ENCODE peak calls at places on chromosomes 1 and 21, in eight cellular contexts. One of them, this sample, is unnamed.
A peak's percentile ranks its signal among the peaks of the same experiment; 100 is the strongest.

GRCh38 chr21:32653326-32653901 is 41.2 kb upstream of the CFAP298 start:
- DNase-seq in caudate nucleus: no peak
- DNase-seq in brain microvascular endothelial cell: peak; percentile 2
- DNase-seq in body of pancreas: peak; percentile 32
- DNase-seq in GM23338: peak; percentile 67
- DNase-seq in CD8-positive, alpha-beta memory T cell: no peak
- DNase-seq in uterus: no peak
- DNase-seq in ascending aorta: no peak
- DNase-seq in this sample: no peak

GRCh38 chr1:147073062-147073432 is 99.2 kb downstream of the PRKAB2 start:
- DNase-seq in body of pancreas: no peak
- DNase-seq in ascending aorta: no peak
- DNase-seq in caudate nucleus: no peak
- DNase-seq in CD8-positive, alpha-beta memory T cell: no peak
- DNase-seq in uterus: no peak
- DNase-seq in brain microvascular endothelial cell: no peak
- DNase-seq in GM23338: peak; percentile 61
- DNase-seq in this sample: no peak

GRCh38 chr1:164824542-164824941 is 265.6 kb downstream of the PBX1 start:
- DNase-seq in caudate nucleus: no peak
- DNase-seq in ascending aorta: no peak
- DNase-seq in uterus: no peak
- DNase-seq in CD8-positive, alpha-beta memory T cell: no peak
- DNase-seq in brain microvascular endothelial cell: no peak
- DNase-seq in body of pancreas: no peak
- DNase-seq in GM23338: no peak
- DNase-seq in this sample: no peak

GRCh38 chr1:9303916-9304315 is 11.2 kb downstream of the SPSB1 start:
- DNase-seq in brain microvascular endothelial cell: no peak
- DNase-seq in body of pancreas: no peak
- DNase-seq in GM23338: no peak
- DNase-seq in CD8-positive, alpha-beta memory T cell: no peak
- DNase-seq in caudate nucleus: no peak
- DNase-seq in ascending aorta: no peak
- DNase-seq in uterus: no peak
- DNase-seq in this sample: no peak

GRCh38 chr1:34163792-34164509 is 1.1 kb downstream of the CSMD2 start:
- DNase-seq in body of pancreas: no peak
- DNase-seq in brain microvascular endothelial cell: no peak
- DNase-seq in CD8-positive, alpha-beta memory T cell: no peak
- DNase-seq in ascending aorta: no peak
- DNase-seq in caudate nucleus: peak; percentile 27
- DNase-seq in uterus: no peak
- DNase-seq in GM23338: peak; percentile 72
- DNase-seq in this sample: no peak

GRCh38 chr1:14817223-14818170 is 219.0 kb downstream of the KAZN start:
- DNase-seq in body of pancreas: no peak
- DNase-seq in CD8-positive, alpha-beta memory T cell: no peak
- DNase-seq in GM23338: no peak
- DNase-seq in ascending aorta: no peak
- DNase-seq in uterus: no peak
- DNase-seq in caudate nucleus: no peak
- DNase-seq in brain microvascular endothelial cell: no peak
- DNase-seq in this sample: no peak

GRCh38 chr1:210250998-210251679 is 18.5 kb downstream of the SERTAD4 start:
- DNase-seq in CD8-positive, alpha-beta memory T cell: no peak
- DNase-seq in GM23338: peak; percentile 85
- DNase-seq in caudate nucleus: peak; percentile 81
- DNase-seq in uterus: peak; percentile 45
- DNase-seq in body of pancreas: peak; percentile 23
- DNase-seq in ascending aorta: no peak
- DNase-seq in brain microvascular endothelial cell: no peak
- DNase-seq in this sample: peak; percentile 49

GRCh38 chr1:73673980-73674379 is 524.0 kb downstream of the LRRIQ3 start:
- DNase-seq in GM23338: no peak
- DNase-seq in CD8-positive, alpha-beta memory T cell: no peak
- DNase-seq in uterus: no peak
- DNase-seq in ascending aorta: no peak
- DNase-seq in brain microvascular endothelial cell: no peak
- DNase-seq in caudate nucleus: no peak
- DNase-seq in body of pancreas: no peak
- DNase-seq in this sample: no peak

GRCh38 chr1:56507925-56508522 is 71.3 kb downstream of the PLPP3 start:
- DNase-seq in brain microvascular endothelial cell: no peak
- DNase-seq in CD8-positive, alpha-beta memory T cell: no peak
- DNase-seq in ascending aorta: no peak
- DNase-seq in uterus: no peak
- DNase-seq in GM23338: no peak
- DNase-seq in caudate nucleus: no peak
- DNase-seq in body of pancreas: no peak
- DNase-seq in this sample: no peak

GRCh38 chr1:1058088-1058905 is 15.8 kb downstream of the RNF223 start:
- DNase-seq in caudate nucleus: no peak
- DNase-seq in CD8-positive, alpha-beta memory T cell: no peak
- DNase-seq in GM23338: no peak
- DNase-seq in ascending aorta: no peak
- DNase-seq in body of pancreas: no peak
- DNase-seq in uterus: no peak
- DNase-seq in brain microvascular endothelial cell: no peak
- DNase-seq in this sample: no peak

GRCh38 chr1:54384921-54385726 is 21.1 kb downstream of the SSBP3 start:
- DNase-seq in caudate nucleus: no peak
- DNase-seq in ascending aorta: no peak
- DNase-seq in GM23338: no peak
- DNase-seq in brain microvascular endothelial cell: no peak
- DNase-seq in uterus: no peak
- DNase-seq in body of pancreas: no peak
- DNase-seq in CD8-positive, alpha-beta memory T cell: no peak
- DNase-seq in this sample: no peak

GRCh38 chr1:10210841-10211804 is 753 bp downstream of the KIF1B start:
- DNase-seq in CD8-positive, alpha-beta memory T cell: no peak
- DNase-seq in caudate nucleus: peak; percentile 75
- DNase-seq in body of pancreas: peak; percentile 98
- DNase-seq in brain microvascular endothelial cell: peak; percentile 89
- DNase-seq in ascending aorta: peak; percentile 92
- DNase-seq in GM23338: peak; percentile 77
- DNase-seq in uterus: peak; percentile 92
- DNase-seq in this sample: peak; percentile 90

GRCh38 chr21:43787180-43787533 is 2.2 kb upstream of the RRP1 start:
- DNase-seq in ascending aorta: no peak
- DNase-seq in CD8-positive, alpha-beta memory T cell: no peak
- DNase-seq in caudate nucleus: no peak
- DNase-seq in body of pancreas: no peak
- DNase-seq in GM23338: no peak
- DNase-seq in uterus: no peak
- DNase-seq in brain microvascular endothelial cell: no peak
- DNase-seq in this sample: no peak

GRCh38 chr1:162404550-162405160 is 7.3 kb downstream of the SH2D1B start:
- DNase-seq in GM23338: no peak
- DNase-seq in uterus: no peak
- DNase-seq in CD8-positive, alpha-beta memory T cell: no peak
- DNase-seq in body of pancreas: no peak
- DNase-seq in brain microvascular endothelial cell: peak; percentile 66
- DNase-seq in caudate nucleus: no peak
- DNase-seq in ascending aorta: no peak
- DNase-seq in this sample: no peak

GRCh38 chr1:36328713-36329112 is 5.3 kb upstream of the EVA1B start:
- DNase-seq in ascending aorta: no peak
- DNase-seq in caudate nucleus: no peak
- DNase-seq in body of pancreas: peak; percentile 45
- DNase-seq in brain microvascular endothelial cell: no peak
- DNase-seq in uterus: no peak
- DNase-seq in GM23338: no peak
- DNase-seq in CD8-positive, alpha-beta memory T cell: no peak
- DNase-seq in this sample: peak; percentile 43

GRCh38 chr1:220734571-220735326 is 13.4 kb upstream of the MTARC2 start:
- DNase-seq in brain microvascular endothelial cell: peak; percentile 60
- DNase-seq in body of pancreas: peak; percentile 39
- DNase-seq in GM23338: no peak
- DNase-seq in caudate nucleus: no peak
- DNase-seq in CD8-positive, alpha-beta memory T cell: no peak
- DNase-seq in uterus: no peak
- DNase-seq in ascending aorta: no peak
- DNase-seq in this sample: peak; percentile 44

GRCh38 chr1:161038523-161039153 is at the start of gene TSTD1:
- DNase-seq in brain microvascular endothelial cell: no peak
- DNase-seq in body of pancreas: peak; percentile 87
- DNase-seq in CD8-positive, alpha-beta memory T cell: peak; percentile 92
- DNase-seq in uterus: peak; percentile 29
- DNase-seq in GM23338: peak; percentile 90
- DNase-seq in caudate nucleus: peak; percentile 45
- DNase-seq in ascending aorta: no peak
- DNase-seq in this sample: peak; percentile 85

GRCh38 chr1:71045463-71046028 is 2.1 kb downstream of the PTGER3 start:
- DNase-seq in GM23338: no peak
- DNase-seq in brain microvascular endothelial cell: no peak
- DNase-seq in caudate nucleus: no peak
- DNase-seq in body of pancreas: no peak
- DNase-seq in ascending aorta: no peak
- DNase-seq in uterus: peak; percentile 22
- DNase-seq in CD8-positive, alpha-beta memory T cell: no peak
- DNase-seq in this sample: no peak

DNA sequence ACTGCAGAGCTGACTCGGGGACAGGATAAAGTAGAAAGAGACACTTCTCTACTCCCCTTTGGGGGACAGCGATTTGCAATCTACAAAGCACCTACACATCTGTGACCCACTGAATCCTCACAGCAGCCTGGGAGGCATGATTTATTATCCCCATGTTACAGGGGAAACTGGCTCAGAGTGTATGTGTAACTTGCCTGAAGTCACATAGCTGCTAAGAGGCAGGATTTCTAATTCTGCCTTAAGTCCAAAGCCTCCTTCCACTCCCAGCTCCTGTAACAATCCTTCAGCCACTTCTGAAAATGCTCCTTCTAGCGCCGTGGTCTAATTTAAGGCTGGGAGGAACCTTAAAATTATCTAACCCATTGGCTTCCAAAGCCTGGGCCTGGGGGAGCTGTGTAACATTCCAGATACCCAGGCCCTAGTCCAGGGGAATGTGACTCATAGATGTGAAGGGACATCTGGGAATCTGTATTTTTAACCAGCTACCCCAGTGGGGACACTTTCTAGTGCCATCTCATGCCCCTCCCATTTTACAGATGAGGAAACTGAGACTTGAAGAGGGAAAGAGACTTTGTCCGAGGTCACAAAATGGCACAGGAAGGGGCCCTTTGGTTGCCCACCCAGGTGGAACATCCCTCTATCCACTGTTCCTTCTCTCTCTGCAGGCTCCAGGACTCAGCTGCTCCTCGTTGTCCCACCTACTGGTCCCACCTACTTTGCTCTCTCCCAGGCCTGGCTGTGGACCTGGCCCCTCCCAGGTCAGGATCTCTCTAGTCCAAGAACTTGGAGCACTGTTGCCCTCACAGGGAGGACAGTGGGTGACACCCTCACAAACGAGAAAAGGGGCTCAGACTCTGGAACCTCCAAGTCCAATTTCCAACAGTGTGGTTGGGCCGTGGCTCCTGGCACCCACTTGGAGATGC is 48.9 kb downstream of the AHDC1 start:
- DNase-seq in GM23338: no peak
- DNase-seq in CD8-positive, alpha-beta memory T cell: no peak
- DNase-seq in body of pancreas: no peak
- DNase-seq in brain microvascular endothelial cell: no peak
- DNase-seq in caudate nucleus: no peak
- DNase-seq in uterus: peak; percentile 74
- DNase-seq in ascending aorta: no peak
- DNase-seq in this sample: no peak
- H3K27ac ChIP-seq in GM23338: no peak overlapping the region
- H3K27ac ChIP-seq in CD8-positive, alpha-beta memory T cell: no peak overlapping the region
- H3K27ac ChIP-seq in body of pancreas: peak overlapping the region; percentile 80
- H3K27ac ChIP-seq in brain microvascular endothelial cell: no peak overlapping the region
- H3K27ac ChIP-seq in caudate nucleus: peak overlapping the region; percentile 64
- H3K27ac ChIP-seq in uterus: peak overlapping the region; percentile 93
- H3K27ac ChIP-seq in ascending aorta: peak overlapping the region; percentile 95
- H3K27ac ChIP-seq in this sample: peak overlapping the region; percentile 73

GRCh38 chr1:76657618-76658017 is 209.7 kb upstream of the ST6GALNAC5 start:
- DNase-seq in caudate nucleus: no peak
- DNase-seq in brain microvascular endothelial cell: no peak
- DNase-seq in uterus: no peak
- DNase-seq in CD8-positive, alpha-beta memory T cell: no peak
- DNase-seq in body of pancreas: no peak
- DNase-seq in GM23338: no peak
- DNase-seq in ascending aorta: no peak
- DNase-seq in this sample: no peak
- H3K27ac ChIP-seq in caudate nucleus: no peak overlapping the region
- H3K27ac ChIP-seq in brain microvascular endothelial cell: no peak overlapping the region
- H3K27ac ChIP-seq in uterus: no peak overlapping the region
- H3K27ac ChIP-seq in CD8-positive, alpha-beta memory T cell: no peak overlapping the region
- H3K27ac ChIP-seq in body of pancreas: no peak overlapping the region
- H3K27ac ChIP-seq in GM23338: no peak overlapping the region
- H3K27ac ChIP-seq in ascending aorta: no peak overlapping the region
- H3K27ac ChIP-seq in this sample: no peak overlapping the region

GRCh38 chr1:92833840-92834239 is 2.0 kb downstream of the RPL5 start:
- DNase-seq in GM23338: no peak
- DNase-seq in ascending aorta: no peak
- DNase-seq in CD8-positive, alpha-beta memory T cell: no peak
- DNase-seq in brain microvascular endothelial cell: no peak
- DNase-seq in caudate nucleus: no peak
- DNase-seq in uterus: no peak
- DNase-seq in body of pancreas: no peak
- DNase-seq in this sample: no peak
- H3K27ac ChIP-seq in GM23338: peak overlapping the region; percentile 88
- H3K27ac ChIP-seq in ascending aorta: peak overlapping the region; percentile 90
- H3K27ac ChIP-seq in CD8-positive, alpha-beta memory T cell: peak overlapping the region; percentile 90
- H3K27ac ChIP-seq in brain microvascular endothelial cell: no peak overlapping the region
- H3K27ac ChIP-seq in caudate nucleus: no peak overlapping the region
- H3K27ac ChIP-seq in uterus: peak overlapping the region; percentile 93
- H3K27ac ChIP-seq in body of pancreas: peak overlapping the region; percentile 87
- H3K27ac ChIP-seq in this sample: no peak overlapping the region

GRCh38 chr1:67749844-67750689 is 65.1 kb downstream of the GADD45A start:
- DNase-seq in uterus: no peak
- DNase-seq in CD8-positive, alpha-beta memory T cell: no peak
- DNase-seq in brain microvascular endothelial cell: peak; percentile 88
- DNase-seq in ascending aorta: peak; percentile 56
- DNase-seq in caudate nucleus: no peak
- DNase-seq in body of pancreas: peak; percentile 40
- DNase-seq in GM23338: peak; percentile 46
- DNase-seq in this sample: no peak
- H3K27ac ChIP-seq in uterus: peak overlapping the region; percentile 86
- H3K27ac ChIP-seq in CD8-positive, alpha-beta memory T cell: peak overlapping the region; percentile 11
- H3K27ac ChIP-seq in brain microvascular endothelial cell: peak overlapping the region; percentile 90
- H3K27ac ChIP-seq in ascending aorta: peak overlapping the region; percentile 89
- H3K27ac ChIP-seq in caudate nucleus: no peak overlapping the region
- H3K27ac ChIP-seq in body of pancreas: peak overlapping the region; percentile 85
- H3K27ac ChIP-seq in GM23338: peak overlapping the region; percentile 84
- H3K27ac ChIP-seq in this sample: peak overlapping the region; percentile 26

This sample was measured in lung.